ENCODE peak calls at places on chromosomes 7 and 10, in four cellular contexts. M is astrocyte, A is lung, Q is fibroblast of pulmonary artery. N is an unnamed sample.

GRCh38 chr7:68433462-68433861 is 1164.8 kb upstream of the AUTS2 start:
- DNase-seq in A (no peak), Q (peak; percentile 74), M (peak; percentile 5), N (peak; percentile 13)

GRCh38 chr7:111987115-111987826 is 218.9 kb downstream of the DOCK4 start:
- DNase-seq in M (peak; percentile 59), A (no peak), Q (peak; percentile 75), N (peak; percentile 69)

GRCh38 chr7:35351466-35351865 is 97.6 kb upstream of the TBX20 start:
- DNase-seq in Q (no peak), M (no peak), A (no peak), N (no peak)

GRCh38 chr7:26444554-26444953 is 152.9 kb downstream of the SNX10 start:
- DNase-seq in Q (no peak), M (no peak), A (no peak), N (no peak)

GRCh38 chr7:111357691-111358090 is 204.6 kb downstream of the IMMP2L start:
- DNase-seq in Q (peak; percentile 26), A (no peak), M (peak; percentile 18), N (peak; percentile 58)

GRCh38 chr7:158649279-158649678 is 55.3 kb downstream of the NCAPG2 start:
- DNase-seq in A (no peak), Q (peak; percentile 92), M (peak; percentile 88), N (peak; percentile 93)

GRCh38 chr7:148347981-148348380 is 242.6 kb upstream of the C7orf33 start:
- DNase-seq in A (no peak), M (no peak), Q (no peak), N (no peak)

GRCh38 chr10:98020784-98021183 is 9.6 kb downstream of the CRTAC1 start:
- DNase-seq in A (no peak), M (no peak), Q (no peak), N (no peak)

GRCh38 chr7:119900996-119901395 is 372.0 kb upstream of the KCND2 start:
- DNase-seq in M (no peak), Q (peak; percentile 2), A (no peak), N (peak; percentile 6)

GRCh38 chr7:97971120-97971989 is 18.6 kb downstream of the OCM2 start:
- DNase-seq in M (peak; percentile 19), Q (peak; percentile 35), A (peak; percentile 30), N (peak; percentile 23)

GRCh38 chr7:81415181-81415580 is 354.7 kb downstream of the HGF start:
- DNase-seq in Q (peak; percentile 21), M (peak; percentile 44), A (no peak), N (peak; percentile 29)

GRCh38 chr10:77888356-77888703 is 38.2 kb downstream of the DLG5 start:
- DNase-seq in A (no peak), Q (peak; percentile 25), M (no peak), N (peak; percentile 34)

GRCh38 chr7:137462074-137462715 is 118.7 kb upstream of the PTN start:
- DNase-seq in M (peak; percentile 62), A (no peak), Q (peak; percentile 31), N (peak; percentile 30)

GRCh38 chr10:132096223-132096622 is 30.5 kb downstream of the JAKMIP3 start:
- DNase-seq in A (no peak), M (peak; percentile 22), Q (peak; percentile 6), N (peak; percentile 37)

GRCh38 chr10:62413652-62414051 is 39.5 kb downstream of the ZNF365 start:
- DNase-seq in M (no peak), A (no peak), Q (no peak), N (no peak)

GRCh38 chr10:30059209-30060107 is at the start of gene JCAD:
- DNase-seq in M (no peak), A (peak; percentile 72), Q (peak; percentile 23), N (peak; percentile 28)

GRCh38 chr10:14023612-14024348 is 306.9 kb downstream of the FRMD4A start:
- DNase-seq in M (peak; percentile 19), Q (no peak), A (no peak), N (no peak)
- H3K4me3 ChIP-seq in M (no peak overlapping the region), Q (no peak overlapping the region), A (no peak overlapping the region), N (no peak overlapping the region)

DNA sequence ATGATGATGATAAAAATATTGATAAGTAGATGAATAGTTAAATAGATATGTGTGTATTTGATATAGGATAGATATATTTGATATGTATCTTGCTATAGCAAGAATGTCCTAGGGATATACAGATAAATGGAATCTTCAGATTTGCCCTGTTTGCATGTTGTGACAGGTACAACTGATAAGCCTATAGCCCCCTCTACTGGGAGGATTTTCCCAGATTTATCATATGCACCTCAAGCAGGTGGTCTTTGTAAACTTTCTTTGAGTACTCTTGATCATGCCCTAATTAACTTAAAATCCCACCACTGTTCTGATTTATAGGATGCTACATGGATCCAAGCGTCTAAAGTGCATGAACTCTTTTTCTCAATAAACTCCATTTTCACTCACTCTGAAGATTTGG is 1050.7 kb downstream of the SORCS3 start:
- DNase-seq in A (no peak), M (peak; percentile 1), Q (no peak), N (peak; percentile 0)
- TF ChIP-seq CTCF in A (no peak), M (peak; percentile 10), Q (no peak), N (no peak)

GRCh38 chr10:18608581-18608980 is 42.8 kb downstream of the NSUN6 start:
- DNase-seq in A (no peak), M (no peak), Q (no peak), N (no peak)
- H3K4me3 ChIP-seq in A (no peak overlapping the region), M (no peak overlapping the region), Q (no peak overlapping the region), N (no peak overlapping the region)

GRCh38 chr7:132436121-132436520 is 140.1 kb downstream of the PLXNA4 start:
- DNase-seq in A (no peak), Q (no peak), M (no peak), N (no peak)
- TF ChIP-seq CTCF in A (no peak), Q (no peak), M (no peak), N (no peak)

GRCh38 chr7:69953319-69954067 is 355.2 kb downstream of the AUTS2 start:
- DNase-seq in M (no peak), Q (no peak), A (no peak), N (no peak)
- H3K4me3 ChIP-seq in M (no peak overlapping the region), Q (no peak overlapping the region), A (no peak overlapping the region), N (no peak overlapping the region)

N was measured in choroid plexus epithelial cell.